ENCODE peak calls at places on chromosomes 5 and 9, in eight cellular contexts. P is endothelial cell; E is M059J; A is HuH-7; R is RPMI8226; V is activated CD4-positive, alpha-beta memory T cell treated with anti-CD3 and anti-CD28 coated beads for 36 hours; K is left ventricle myocardium inferior; H is stimulated activated CD8-positive, alpha-beta memory T cell treated with anti-CD3 and anti-CD28 coated beads, Interleukin-12 subunit alpha, Interleukin-12 subunit beta, amount 100 ng/mL, for 4 hours. O is an unnamed sample.

GRCh38 chr5:14108170-14108996 is 34.8 kb upstream of the TRIO start:
- DNase-seq in P (peak), E (peak), A (peak), R (peak), V (peak), K (peak), H (no peak), O (peak)

GRCh38 chr5:121489972-121490371 is 361.7 kb upstream of the FTMT start:
- DNase-seq in P (no peak), E (no peak), A (no peak), R (no peak), V (no peak), K (no peak), H (no peak), O (no peak)

GRCh38 chr5:140780512-140780911 is 5.4 kb upstream of the PCDHA1 start:
- DNase-seq in P (no peak), E (no peak), A (no peak), R (no peak), V (no peak), K (no peak), H (no peak), O (no peak)

GRCh38 chr5:95440825-95441224 is 49.7 kb downstream of the FAM81B start:
- DNase-seq in P (no peak), E (no peak), A (no peak), R (no peak), V (no peak), K (no peak), H (no peak), O (no peak)

GRCh38 chr5:170307575-170308465 is 10.2 kb upstream of the LCP2 start:
- DNase-seq in P (no peak), E (peak), A (no peak), R (no peak), V (no peak), K (peak), H (no peak), O (no peak)

GRCh38 chr9:33719581-33720374 is 75.6 kb upstream of the PRSS3 start:
- DNase-seq in P (peak), E (peak), A (peak), R (peak), V (peak), K (peak), H (no peak), O (peak)

GRCh38 chr5:83654427-83654994 is 66.1 kb downstream of the HAPLN1 start:
- DNase-seq in P (no peak), E (peak), A (no peak), R (no peak), V (no peak), K (no peak), H (no peak), O (no peak)

GRCh38 chr9:71647094-71647591 is 121.2 kb downstream of the CEMIP2 start:
- DNase-seq in P (peak), E (peak), A (no peak), R (peak), V (peak), K (peak), H (peak), O (no peak)

GRCh38 chr9:111037744-111038335 is 430 bp downstream of the LPAR1 start:
- DNase-seq in P (peak), E (peak), A (peak), R (peak), V (no peak), K (peak), H (no peak), O (no peak)

GRCh38 chr5:132369012-132369470 is 469 bp upstream of the SLC22A5 start:
- DNase-seq in P (no peak), E (no peak), A (no peak), R (no peak), V (no peak), K (no peak), H (no peak), O (no peak)

GRCh38 chr5:2131196-2131595 is 248.5 kb upstream of the IRX4 start:
- DNase-seq in P (no peak), E (no peak), A (no peak), R (no peak), V (no peak), K (no peak), H (no peak), O (no peak)

GRCh38 chr5:168434746-168435321 is 51.4 kb upstream of the RARS1 start:
- DNase-seq in P (no peak), E (no peak), A (no peak), R (no peak), V (no peak), K (no peak), H (no peak), O (no peak)

GRCh38 chr9:34983209-34983608 is 6.3 kb upstream of the DNAJB5 start:
- DNase-seq in P (no peak), E (no peak), A (no peak), R (peak), V (no peak), K (no peak), H (no peak), O (no peak)

GRCh38 chr9:7777776-7778175 is 21.8 kb downstream of the DMAC1 start:
- DNase-seq in P (no peak), E (no peak), A (no peak), R (no peak), V (no peak), K (no peak), H (no peak), O (no peak)